ENCODE peak calls at places on chromosomes 16 and 17, in five cellular contexts. A is left lung; M is ascending aorta; R is naive thymus-derived CD4-positive, alpha-beta T cell; I is effector memory CD4-positive, alpha-beta T cell. D is an unnamed sample.

GRCh38 chr16:69924777-69925191 is 26.4 kb upstream of the CLEC18A start:
- DNase-seq in I (no peak), R (no peak), M (peak), A (peak), D (peak)

GRCh38 chr17:47945529-47946508 is 4.4 kb downstream of the PNPO start:
- DNase-seq in R (no peak), M (no peak), A (no peak), I (no peak), D (no peak)

GRCh38 chr17:2357931-2358434 is 20.7 kb downstream of the SGSM2 start:
- DNase-seq in R (no peak), I (no peak), M (no peak), A (no peak), D (no peak)

GRCh38 chr16:57966133-57966805 is 4.7 kb downstream of the CNGB1 start:
- DNase-seq in I (no peak), A (no peak), R (no peak), M (no peak), D (no peak)

GRCh38 chr17:52681486-52681885 is 523.0 kb upstream of the CA10 start:
- DNase-seq in M (no peak), I (no peak), A (no peak), R (no peak), D (no peak)

GRCh38 chr17:82769041-82769440 is 17.2 kb downstream of the TBCD start:
- DNase-seq in I (no peak), R (no peak), A (no peak), M (no peak), D (no peak)

GRCh38 chr16:31476305-31477219 is 4.6 kb downstream of the TGFB1I1 start:
- DNase-seq in I (peak), M (peak), R (peak), A (peak), D (peak)

GRCh38 chr16:59535298-59535697 is 801.2 kb upstream of the GOT2 start:
- DNase-seq in I (no peak), M (no peak), A (no peak), R (no peak), D (no peak)

GRCh38 chr17:82246365-82247174 is 17.7 kb downstream of the SLC16A3 start:
- DNase-seq in I (no peak), R (no peak), M (no peak), A (no peak), D (peak)

GRCh38 chr17:80063815-80064585 is 27.6 kb downstream of the CCDC40 start:
- DNase-seq in R (no peak), A (peak), I (no peak), M (peak), D (peak)

GRCh38 chr17:4605826-4606225 is 21.5 kb downstream of the SMTNL2 start:
- DNase-seq in A (no peak), R (no peak), I (no peak), M (no peak), D (no peak)

GRCh38 chr16:86783626-86784266 is 205.4 kb downstream of the FOXL1 start:
- DNase-seq in R (no peak), I (no peak), A (no peak), M (peak), D (no peak)

GRCh38 chr17:73770849-73771229 is 126.6 kb upstream of the SDK2 start:
- DNase-seq in R (no peak), M (no peak), A (no peak), I (no peak), D (no peak)

GRCh38 chr16:8878523-8878911 is 3.6 kb upstream of the LITAFD start:
- DNase-seq in M (no peak), I (no peak), A (no peak), R (no peak), D (peak)

GRCh38 chr17:59165933-59166342 is 10.4 kb downstream of the PRR11 start:
- DNase-seq in I (peak), R (no peak), A (no peak), M (no peak), D (no peak)

GRCh38 chr16:2976201-2976600 is 4.0 kb downstream of the PKMYT1 start:
- DNase-seq in R (no peak), M (no peak), A (no peak), I (no peak), D (no peak)

GRCh38 chr17:16925461-16926060 is 46.4 kb downstream of the TNFRSF13B start:
- DNase-seq in R (no peak), M (peak), A (peak), I (no peak), D (peak)

GRCh38 chr17:50529849-50530248 is 2.7 kb upstream of the EPN3 start:
- DNase-seq in A (no peak), M (no peak), I (no peak), R (no peak), D (no peak)

GRCh38 chr17:82964851-82965341 is 114.5 kb upstream of the METRNL start:
- DNase-seq in I (no peak), M (no peak), A (no peak), R (no peak), D (no peak)

GRCh38 chr16:25065899-25066298 is 45.6 kb upstream of the LCMT1 start:
- DNase-seq in M (no peak), R (no peak), I (no peak), A (no peak), D (no peak)

GRCh38 chr17:78974635-78975591 is 4.8 kb downstream of the LGALS3BP start:
- DNase-seq in R (no peak), A (peak), M (peak), I (no peak), D (peak)

GRCh38 chr17:55641559-55642160 is 81.0 kb downstream of the TMEM100 start:
- DNase-seq in R (no peak), M (peak), A (peak), I (peak), D (peak)

GRCh38 chr17:14310584-14310983 is 9.7 kb downstream of the HS3ST3B1 start:
- DNase-seq in I (no peak), R (no peak), M (peak), A (no peak), D (no peak)

GRCh38 chr16:46897471-46897870 is 13.3 kb downstream of the GPT2 start:
- DNase-seq in I (no peak), A (no peak), R (no peak), M (no peak), D (peak)

GRCh38 chr16:1026784-1027415 is 45.3 kb downstream of the SOX8 start:
- DNase-seq in A (no peak), I (no peak), R (no peak), M (no peak), D (no peak)

GRCh38 chr17:68431661-68432071 is 25.6 kb downstream of the WIPI1 start:
- DNase-seq in I (peak), M (no peak), A (no peak), R (no peak), D (no peak)

GRCh38 chr16:12517310-12517694 is 286.4 kb downstream of the CPPED1 start:
- DNase-seq in A (no peak), R (no peak), I (no peak), M (no peak), D (no peak)

GRCh38 chr17:33416131-33416530 is 123.0 kb upstream of the ASIC2 start:
- DNase-seq in R (no peak), M (no peak), I (no peak), A (no peak), D (no peak)

GRCh38 chr17:74113952-74114351 is 89.5 kb upstream of the RPL38 start:
- DNase-seq in A (no peak), M (no peak), R (no peak), I (no peak), D (no peak)

GRCh38 chr16:86270696-86271095 is 239.6 kb upstream of the FOXF1 start:
- DNase-seq in R (no peak), A (no peak), I (no peak), M (no peak), D (no peak)

GRCh38 chr16:82440336-82440735 is 186.4 kb upstream of the CDH13 start:
- DNase-seq in A (no peak), R (no peak), I (no peak), M (no peak), D (no peak)

DNA sequence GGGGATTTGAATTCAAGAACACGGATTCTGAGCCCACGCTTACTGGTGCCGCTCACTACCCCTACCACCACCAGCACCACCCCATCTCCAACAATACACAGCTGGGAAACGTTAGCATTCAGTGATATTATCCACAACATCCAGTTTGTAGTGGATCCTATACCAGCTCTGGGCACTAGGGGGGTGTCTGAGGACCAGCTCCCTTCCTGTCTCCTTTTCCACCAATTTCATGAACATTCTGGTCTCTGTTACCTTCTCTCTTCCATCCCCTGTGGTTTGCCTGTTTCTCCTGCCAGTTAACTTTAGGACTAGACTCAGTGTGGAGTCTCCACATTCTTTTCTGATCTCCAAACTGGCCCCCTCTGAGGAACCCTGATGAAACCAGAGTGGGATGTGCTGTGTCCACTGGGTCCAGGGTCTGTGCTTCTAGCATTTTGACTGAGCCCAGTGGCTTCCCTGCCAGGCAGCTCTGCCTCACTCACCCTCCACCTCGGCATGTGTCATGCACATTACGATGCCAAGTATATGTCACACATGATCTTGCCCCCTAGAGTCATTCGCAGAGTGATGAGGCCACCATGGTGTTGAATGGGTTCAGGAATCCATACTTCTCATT is 187.0 kb upstream of the CDH13 start:
- DNase-seq in M (no peak), I (no peak), A (no peak), R (no peak), D (no peak)
- H3K27ac ChIP-seq in M (no peak), I (no peak), A (no peak), R (no peak), D (no peak)

DNA sequence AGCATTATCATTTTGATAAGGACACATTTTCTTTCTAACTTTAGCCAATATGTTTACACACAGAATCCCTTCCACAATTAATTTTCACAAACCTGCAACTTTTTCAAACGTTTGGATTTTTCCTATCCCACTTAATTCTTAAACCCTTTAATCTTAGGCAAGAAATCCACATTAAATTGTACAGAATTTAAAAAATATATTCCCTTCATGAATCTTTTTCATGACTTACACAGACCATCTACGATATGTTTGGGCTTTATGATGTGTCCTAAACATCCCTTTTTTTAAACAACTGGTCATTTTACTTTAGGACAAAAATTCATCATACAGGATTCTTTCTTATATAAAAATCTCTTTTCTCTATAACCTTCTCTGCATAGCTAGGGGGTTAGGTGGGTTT is 241.5 kb upstream of the CNTNAP4 start:
- DNase-seq in I (no peak), R (no peak), M (no peak), A (no peak), D (no peak)
- H3K4me3 ChIP-seq in I (no peak), R (no peak), M (no peak), A (no peak), D (no peak)

DNA sequence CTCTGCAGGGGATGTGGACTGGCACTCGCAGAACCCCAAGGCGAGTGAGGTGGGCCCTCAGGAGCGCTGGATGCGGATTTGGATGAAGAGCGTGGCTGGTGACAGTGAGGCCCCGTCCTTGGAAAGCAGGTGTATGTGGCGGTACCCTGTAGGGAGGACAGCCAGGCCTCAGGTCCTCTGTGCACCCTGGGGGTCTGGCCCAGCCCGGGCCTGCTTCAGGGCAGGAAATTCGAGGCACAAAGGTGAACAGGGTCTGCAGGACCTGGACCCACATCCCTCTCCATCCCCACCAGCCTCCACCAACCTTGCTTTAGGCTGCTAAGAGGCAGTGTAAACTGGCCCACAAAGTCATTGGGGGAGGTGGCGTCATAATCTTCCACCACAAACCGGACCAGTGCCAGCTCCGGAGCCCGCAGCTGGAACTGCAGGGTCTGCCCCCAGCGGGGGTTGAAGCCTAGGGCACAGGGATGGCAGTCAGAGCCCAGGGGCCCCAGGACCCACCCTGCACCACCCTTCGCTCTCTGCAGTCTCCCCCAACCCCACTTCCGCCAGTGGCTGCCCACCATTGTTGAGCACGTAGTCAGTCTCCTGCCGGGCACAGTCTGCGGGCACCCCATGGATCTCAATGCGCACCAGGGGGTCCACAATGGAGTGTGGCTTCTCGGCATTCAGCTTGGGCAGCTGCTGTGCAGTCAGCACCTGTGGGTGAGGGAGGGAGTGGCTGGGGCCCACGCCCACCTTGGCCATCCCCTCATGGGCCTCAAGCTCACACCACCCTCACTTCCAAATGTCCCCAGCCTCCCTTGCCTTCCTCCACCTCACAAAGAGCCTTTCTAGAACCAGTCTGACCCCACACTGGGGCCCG is 19.5 kb downstream of the PLCD3 start:
- DNase-seq in I (no peak), A (no peak), M (no peak), R (no peak), D (peak)
- H3K27ac ChIP-seq in I (no peak), A (no peak), M (peak), R (no peak), D (peak)

GRCh38 chr16:22186517-22186916 is 19.6 kb upstream of the EEF2K start:
- DNase-seq in I (no peak), M (no peak), A (no peak), R (no peak), D (no peak)

GRCh38 chr16:22188267-22188594 is 17.8 kb upstream of the EEF2K start:
- DNase-seq in R (no peak), M (no peak), I (no peak), A (no peak), D (no peak)

GRCh38 chr16:22190169-22191088 is 15.6 kb upstream of the EEF2K start:
- DNase-seq in A (peak), I (peak), M (peak), R (peak), D (peak)

GRCh38 chr16:22189473-22190168 is 16.5 kb upstream of the EEF2K start:
- DNase-seq in R (peak), A (peak), I (peak), M (peak), D (peak)

DNA sequence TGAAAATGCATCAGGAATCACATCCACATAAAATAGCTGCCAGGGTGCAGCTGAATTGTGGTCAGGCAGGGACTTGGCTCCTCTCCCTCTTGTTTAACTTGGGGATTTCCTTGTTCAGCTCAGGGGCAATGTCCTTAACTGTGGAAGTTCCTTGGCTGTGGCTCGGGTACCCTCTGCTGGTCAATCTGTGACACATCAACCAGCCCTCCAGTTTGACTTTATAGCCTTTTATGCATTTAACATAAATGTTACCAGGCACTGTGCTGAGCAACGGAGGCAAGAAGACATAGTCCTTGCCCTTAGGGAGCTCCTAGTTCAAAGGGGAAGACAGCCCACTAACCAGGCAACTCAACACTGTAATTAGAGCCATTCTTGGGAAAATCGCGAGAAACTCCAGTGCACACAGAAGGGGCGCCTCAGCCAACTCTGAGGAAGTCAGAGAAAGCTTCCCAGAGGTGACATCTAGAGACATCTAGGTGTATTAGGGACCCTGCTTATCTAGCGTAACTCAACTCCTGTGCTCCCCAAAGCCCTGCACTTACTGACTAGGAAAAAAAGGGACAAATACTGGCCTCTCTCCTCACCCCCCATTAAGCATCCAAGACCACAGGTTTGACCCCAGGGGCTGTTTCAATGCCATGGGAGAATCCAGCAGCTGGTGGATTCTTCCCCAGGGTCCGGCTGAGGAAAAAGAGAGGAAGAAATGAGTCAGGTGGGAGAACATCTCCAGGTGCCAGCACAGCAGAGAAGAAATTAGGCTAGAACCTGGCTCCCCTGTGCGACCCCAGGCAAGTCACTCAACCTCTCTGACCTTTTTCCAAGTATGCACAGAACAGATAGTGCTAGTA is 17.3 kb upstream of the EEF2K start:
- DNase-seq in A (peak), I (peak), R (peak), M (peak), D (peak)
- H3K4me3 ChIP-seq in A (no peak), I (peak), R (peak), M (peak), D (no peak)

GRCh38 chr16:89365996-89366395 is 124.4 kb downstream of the ANKRD11 start:
- DNase-seq in I (no peak), R (no peak), M (no peak), A (no peak), D (no peak)
- H3K27ac ChIP-seq in I (no peak), R (no peak), M (no peak), A (no peak), D (no peak)

GRCh38 chr17:38883592-38884526 is 14.0 kb downstream of the LASP1 start:
- DNase-seq in A (no peak), M (no peak), I (no peak), R (no peak), D (no peak)
- H3K4me3 ChIP-seq in A (no peak), M (peak), I (no peak), R (peak), D (no peak)

GRCh38 chr17:57855391-57856035 is 5.7 kb upstream of the MRPS23 start:
- DNase-seq in I (no peak), R (no peak), M (no peak), A (no peak), D (no peak)
- H3K27ac ChIP-seq in I (no peak), R (no peak), M (no peak), A (no peak), D (peak)

GRCh38 chr17:22435231-22435974 is 743.1 kb downstream of the KCNJ18 start:
- DNase-seq in M (no peak), R (no peak), I (no peak), A (no peak), D (no peak)
- H3K4me3 ChIP-seq in M (no peak), R (no peak), I (no peak), A (no peak), D (no peak)